ENCODE peak calls at places on chromosomes 6 and 20, in five cellular contexts. N, R, F, D and E are unnamed samples.

GRCh38 chr6:5511924-5512323 is 250.6 kb downstream of the FARS2 start:
- DNase-seq in N (peak), F (no peak), R (no peak), D (no peak), E (no peak)

GRCh38 chr20:20184149-20184548 is 131.8 kb downstream of the CFAP61 start:
- DNase-seq in R (no peak), F (no peak), D (no peak), N (peak), E (no peak)

GRCh38 chr20:36574278-36575065 is 1.1 kb downstream of the TGIF2 start:
- DNase-seq in N (peak), F (peak), R (peak), D (peak), E (peak)

GRCh38 chr6:5315883-5316282 is 54.6 kb downstream of the FARS2 start:
- DNase-seq in F (no peak), D (no peak), N (no peak), R (no peak), E (no peak)

GRCh38 chr20:7155282-7155681 is 387.8 kb downstream of the BMP2 start:
- DNase-seq in D (no peak), F (no peak), N (no peak), R (no peak), E (no peak)

GRCh38 chr20:3092611-3093379 is 8.3 kb upstream of the AVP start:
- DNase-seq in F (no peak), R (no peak), D (no peak), N (no peak), E (no peak)

GRCh38 chr20:37567331-37567665 is 39.6 kb upstream of the BLCAP start:
- DNase-seq in F (no peak), R (no peak), N (no peak), D (no peak), E (no peak)

GRCh38 chr6:144296973-144297372 is 11.8 kb downstream of the UTRN start:
- DNase-seq in D (no peak), N (peak), F (no peak), R (peak), E (no peak)

GRCh38 chr20:16785221-16785620 is 37.1 kb downstream of the OTOR start:
- DNase-seq in D (no peak), F (no peak), N (peak), R (no peak), E (no peak)

GRCh38 chr6:148407372-148407771 is 64.7 kb downstream of the SASH1 start:
- DNase-seq in R (no peak), N (peak), D (no peak), F (no peak), E (no peak)

GRCh38 chr20:59400666-59401065 is 100.3 kb downstream of the EDN3 start:
- DNase-seq in R (no peak), N (no peak), F (no peak), D (no peak), E (no peak)

GRCh38 chr20:51768759-51769517 is 748 bp upstream of the ATP9A start:
- DNase-seq in N (no peak), F (no peak), D (no peak), R (no peak), E (no peak)

GRCh38 chr20:4041748-4042411 is 26.5 kb upstream of the RNF24 start:
- DNase-seq in F (peak), D (peak), N (peak), R (peak), E (no peak)

GRCh38 chr6:169622618-169623017 is 79.2 kb downstream of the WDR27 start:
- DNase-seq in D (no peak), R (no peak), F (no peak), N (no peak), E (no peak)

GRCh38 chr6:165236326-165236725 is 73.1 kb downstream of the C6orf118 start:
- DNase-seq in F (no peak), R (no peak), D (no peak), N (no peak), E (no peak)

GRCh38 chr20:37956099-37956498 is 53.2 kb downstream of the VSTM2L start:
- DNase-seq in D (no peak), N (no peak), F (no peak), R (no peak), E (no peak)

GRCh38 chr20:4775322-4776078 is 53.8 kb downstream of the PRND start:
- DNase-seq in N (no peak), F (no peak), R (no peak), D (no peak), E (no peak)

GRCh38 chr6:161694995-161695394 is 421.1 kb upstream of the AGPAT4 start:
- DNase-seq in N (peak), F (no peak), D (peak), R (no peak), E (no peak)

GRCh38 chr6:6648659-6649343 is 60.3 kb downstream of the LY86 start:
- DNase-seq in R (no peak), F (no peak), D (no peak), N (no peak), E (no peak)

GRCh38 chr6:150176152-150176551 is 33.3 kb downstream of the PPP1R14C start:
- DNase-seq in D (no peak), R (no peak), F (no peak), N (no peak), E (no peak)

GRCh38 chr20:56924316-56924975 is 295.3 kb downstream of the TFAP2C start:
- DNase-seq in F (no peak), R (no peak), D (no peak), N (no peak), E (no peak)

GRCh38 chr6:12890171-12890790 is 173.7 kb downstream of the PHACTR1 start:
- DNase-seq in D (peak), R (no peak), F (no peak), N (no peak), E (no peak)

GRCh38 chr6:14881399-14881798 is 364.5 kb upstream of the JARID2 start:
- DNase-seq in D (peak), N (peak), F (no peak), R (no peak), E (no peak)

GRCh38 chr6:7311920-7312615 is 931 bp downstream of the SSR1 start:
- DNase-seq in R (no peak), D (no peak), F (no peak), N (peak), E (no peak)

GRCh38 chr6:15337584-15337981 is 91.7 kb downstream of the JARID2 start:
- DNase-seq in R (no peak), F (no peak), D (no peak), N (no peak), E (no peak)

GRCh38 chr20:52035977-52036376 is 155.6 kb downstream of the ZFP64 start:
- DNase-seq in N (no peak), D (peak), F (no peak), R (no peak), E (no peak)

GRCh38 chr6:157380458-157380778 is 572 bp upstream of the ZDHHC14 start:
- DNase-seq in R (no peak), N (no peak), D (peak), F (no peak), E (peak)

GRCh38 chr6:132259070-132259469 is 142.2 kb downstream of the MOXD1 start:
- DNase-seq in F (no peak), D (peak), N (peak), R (no peak), E (no peak)
- TF ChIP-seq CTCF in F (no peak), D (peak), N (peak), R (no peak), E (no peak)

DNA sequence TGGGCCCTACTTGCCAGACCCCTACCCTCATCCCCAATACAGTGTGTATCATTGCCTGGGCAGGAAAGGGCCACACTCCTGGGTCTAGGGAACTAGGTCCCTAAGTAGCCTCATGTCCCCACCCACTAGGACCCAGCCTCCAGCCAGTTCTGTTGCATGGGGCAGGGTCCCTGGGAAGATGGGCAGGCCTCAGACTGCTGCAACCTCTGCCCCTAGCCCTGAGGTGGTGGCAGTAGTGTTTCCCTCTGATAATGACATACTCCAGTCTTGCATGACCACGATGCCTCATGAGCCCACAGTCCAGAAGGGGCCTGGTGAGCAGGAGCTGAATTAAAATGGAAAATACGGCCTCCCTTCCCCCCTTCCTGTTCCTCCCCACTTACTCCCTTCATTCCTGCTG is 35.9 kb upstream of the SCRT2 start:
- DNase-seq in R (no peak), N (no peak), D (no peak), F (no peak), E (no peak)
- TF ChIP-seq CTCF in R (no peak), N (no peak), D (no peak), F (no peak), E (no peak)

GRCh38 chr6:70414813-70415212 is 1.5 kb downstream of the FAM135A start:
- DNase-seq in D (no peak), N (peak), R (no peak), F (no peak), E (no peak)
- TF ChIP-seq CTCF in D (no peak), N (no peak), R (no peak), F (no peak), E (no peak)

DNA sequence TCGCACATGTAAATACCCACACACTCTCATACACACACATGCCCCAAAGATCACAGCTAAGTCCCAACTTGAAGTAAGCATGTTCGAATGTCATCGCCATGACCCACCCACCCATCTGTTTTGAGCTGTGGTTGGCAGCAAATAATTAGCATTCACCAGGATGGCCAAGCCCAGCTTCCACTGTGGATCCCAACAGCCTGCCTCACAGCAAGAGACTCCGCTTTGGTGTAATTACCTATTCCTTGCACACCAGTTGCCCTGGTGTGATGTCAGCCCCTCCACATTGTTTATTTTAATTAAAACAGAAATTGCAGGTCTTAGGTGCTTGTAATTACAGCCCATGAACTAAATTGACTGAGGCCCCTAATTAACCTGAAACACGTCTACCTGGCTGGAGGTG is 81.1 kb downstream of the MAFB start:
- DNase-seq in R (no peak), D (no peak), N (no peak), F (no peak), E (no peak)
- TF ChIP-seq CTCF in R (no peak), D (no peak), N (no peak), F (no peak), E (no peak)

GRCh38 chr6:30908700-30909099 is 693 bp downstream of the GTF2H4 start:
- DNase-seq in N (no peak), R (no peak), F (no peak), D (no peak), E (no peak)
- TF ChIP-seq CTCF in N (no peak), R (no peak), F (no peak), D (no peak), E (no peak)

GRCh38 chr20:15491564-15491963 is 1081.7 kb downstream of the KIF16B start:
- DNase-seq in F (no peak), N (no peak), D (peak), R (no peak), E (no peak)
- TF ChIP-seq CTCF in F (no peak), N (no peak), D (no peak), R (no peak), E (no peak)

DNA sequence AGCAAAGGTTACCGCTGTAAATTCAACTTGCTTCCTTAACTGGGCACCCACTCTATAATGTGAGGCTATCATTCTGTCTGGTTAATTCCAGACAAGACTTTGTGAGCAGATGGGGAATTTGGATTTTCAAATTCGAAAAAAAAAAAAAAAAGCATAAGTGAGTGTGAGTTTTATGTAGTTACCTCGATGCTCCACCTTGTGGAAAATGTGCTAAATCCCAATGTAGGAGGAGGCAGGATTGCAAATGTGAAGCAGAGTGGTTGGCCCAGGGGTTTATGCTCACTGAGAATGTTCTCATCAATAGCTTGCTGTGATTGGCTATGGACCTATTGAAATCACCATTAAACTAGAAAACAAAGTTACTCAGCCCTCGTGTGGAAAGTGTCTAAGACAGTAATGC is 150.9 kb upstream of the GMDS start:
- DNase-seq in D (no peak), N (no peak), R (no peak), F (no peak), E (peak)
- TF ChIP-seq CTCF in D (no peak), N (no peak), R (no peak), F (no peak), E (no peak)